ENCODE peak calls at places on chromosomes 1 and 21, in five cellular contexts. R is SHP77, S is NCI-H1105, M is GM12891, A is aorta. E is an unnamed sample.

GRCh38 chr21:15692711-15693110 is 37.1 kb upstream of the USP25 start:
- DNase-seq in R (no peak), S (no peak), M (no peak), A (no peak), E (no peak)

GRCh38 chr1:22184892-22185612 is 42.2 kb upstream of the WNT4 start:
- DNase-seq in R (peak), S (peak), M (no peak), A (no peak), E (no peak)

GRCh38 chr1:33429846-33430750 is 797 bp downstream of the PHC2 start:
- DNase-seq in R (no peak), S (peak), M (peak), A (peak), E (no peak)

GRCh38 chr1:15803380-15803779 is 4.1 kb downstream of the UQCRHL start:
- DNase-seq in R (peak), S (no peak), M (no peak), A (no peak), E (no peak)

GRCh38 chr1:180734366-180734765 is 102.5 kb downstream of the XPR1 start:
- DNase-seq in R (no peak), S (no peak), M (no peak), A (no peak), E (no peak)

GRCh38 chr1:30469426-30469825 is 254.0 kb downstream of the MATN1 start:
- DNase-seq in R (no peak), S (no peak), M (no peak), A (no peak), E (no peak)

GRCh38 chr1:39647247-39647646 is 7.8 kb upstream of the HEYL start:
- DNase-seq in R (no peak), S (no peak), M (no peak), A (no peak), E (no peak)

GRCh38 chr1:20183876-20184275 is 2.0 kb upstream of the UBXN10 start:
- DNase-seq in R (no peak), S (no peak), M (no peak), A (no peak), E (no peak)

GRCh38 chr1:173914366-173914871 is 2.7 kb downstream of the SERPINC1 start:
- DNase-seq in R (peak), S (no peak), M (peak), A (no peak), E (no peak)

GRCh38 chr1:178942285-178943218 is 71.7 kb upstream of the ANGPTL1 start:
- DNase-seq in R (no peak), S (no peak), M (no peak), A (peak), E (no peak)

GRCh38 chr1:244437108-244437507 is 14.6 kb downstream of the ADSS2 start:
- DNase-seq in R (no peak), S (no peak), M (no peak), A (no peak), E (no peak)

GRCh38 chr21:38804617-38805281 is 980 bp upstream of the ETS2 start:
- DNase-seq in R (peak), S (peak), M (no peak), A (peak), E (no peak)

GRCh38 chr1:87851490-87851889 is 522.8 kb downstream of the LMO4 start:
- DNase-seq in R (no peak), S (no peak), M (no peak), A (no peak), E (no peak)

GRCh38 chr1:24351918-24352637 is 32.9 kb downstream of the GRHL3 start:
- DNase-seq in R (peak), S (peak), M (no peak), A (no peak), E (no peak)

GRCh38 chr1:82700476-82700875 is 899.7 kb downstream of the ADGRL2 start:
- DNase-seq in R (no peak), S (no peak), M (no peak), A (no peak), E (no peak)

GRCh38 chr1:228145498-228146425 is 4.0 kb upstream of the GJC2 start:
- DNase-seq in R (no peak), S (no peak), M (no peak), A (peak), E (no peak)

GRCh38 chr1:15036101-15036500 is 117.4 kb upstream of the TMEM51 start:
- DNase-seq in R (no peak), S (no peak), M (no peak), A (no peak), E (no peak)

GRCh38 chr1:109398343-109399225 is 866 bp upstream of the SORT1 start:
- DNase-seq in R (peak), S (no peak), M (no peak), A (no peak), E (no peak)

GRCh38 chr1:241972703-241973375 is 15.3 kb downstream of the BECN2 start:
- DNase-seq in R (peak), S (no peak), M (no peak), A (no peak), E (no peak)

GRCh38 chr1:157596384-157596783 is 1.5 kb downstream of the FCRL4 start:
- DNase-seq in R (no peak), S (no peak), M (no peak), A (no peak), E (no peak)

GRCh38 chr1:2353907-2354438 is 37.4 kb downstream of the MORN1 start:
- DNase-seq in R (no peak), S (no peak), M (no peak), A (no peak), E (peak)

GRCh38 chr1:150650193-150650592 is 20.8 kb upstream of the ENSA start:
- DNase-seq in R (no peak), S (no peak), M (no peak), A (no peak), E (no peak)

GRCh38 chr1:206824327-206824726 is 41.1 kb upstream of the IL20 start:
- DNase-seq in R (no peak), S (no peak), M (no peak), A (no peak), E (no peak)

GRCh38 chr21:32048353-32048752 is 175.5 kb downstream of the HUNK start:
- DNase-seq in R (no peak), S (no peak), M (no peak), A (no peak), E (no peak)

E was measured in RWPE2.